ENCODE peak calls at places on chromosomes 5 and 9, in seven cellular contexts. E, G, C, I, L, Y and N are unnamed samples.

GRCh38 chr5:35198096-35198495 is 32.2 kb downstream of the PRLR start:
- DNase-seq in E (peak), G (no peak), C (peak), I (no peak), L (no peak), Y (peak), N (peak)

GRCh38 chr9:125277411-125277810 is 15.8 kb downstream of the GAPVD1 start:
- DNase-seq in E (no peak), G (no peak), C (no peak), I (no peak), L (no peak), Y (no peak), N (no peak)

GRCh38 chr5:96324708-96325107 is 108.3 kb downstream of the PCSK1 start:
- DNase-seq in E (no peak), G (no peak), C (peak), I (peak), L (no peak), Y (no peak), N (peak)

GRCh38 chr9:35729700-35730485 is 2.1 kb downstream of the TLN1 start:
- DNase-seq in E (no peak), G (peak), C (peak), I (peak), L (peak), Y (peak), N (peak)

GRCh38 chr5:126615286-126615685 is 14.5 kb downstream of the PHAX start:
- DNase-seq in E (no peak), G (no peak), C (no peak), I (no peak), L (no peak), Y (no peak), N (no peak)

GRCh38 chr5:624118-624950 is 12.2 kb downstream of the CEP72 start:
- DNase-seq in E (peak), G (no peak), C (no peak), I (no peak), L (no peak), Y (no peak), N (no peak)

GRCh38 chr9:110578575-110578895 is 1.0 kb downstream of the SVEP1 start:
- DNase-seq in E (no peak), G (peak), C (peak), I (no peak), L (no peak), Y (no peak), N (no peak)

GRCh38 chr5:169534939-169535338 is 48.6 kb upstream of the SPDL1 start:
- DNase-seq in E (no peak), G (no peak), C (no peak), I (no peak), L (no peak), Y (no peak), N (no peak)

GRCh38 chr5:14405267-14405666 is 176.3 kb upstream of the OTULINL start:
- DNase-seq in E (no peak), G (peak), C (no peak), I (no peak), L (no peak), Y (no peak), N (no peak)

GRCh38 chr5:159156839-159157238 is 52.5 kb downstream of the RNF145 start:
- DNase-seq in E (no peak), G (peak), C (peak), I (no peak), L (no peak), Y (no peak), N (peak)

DNA sequence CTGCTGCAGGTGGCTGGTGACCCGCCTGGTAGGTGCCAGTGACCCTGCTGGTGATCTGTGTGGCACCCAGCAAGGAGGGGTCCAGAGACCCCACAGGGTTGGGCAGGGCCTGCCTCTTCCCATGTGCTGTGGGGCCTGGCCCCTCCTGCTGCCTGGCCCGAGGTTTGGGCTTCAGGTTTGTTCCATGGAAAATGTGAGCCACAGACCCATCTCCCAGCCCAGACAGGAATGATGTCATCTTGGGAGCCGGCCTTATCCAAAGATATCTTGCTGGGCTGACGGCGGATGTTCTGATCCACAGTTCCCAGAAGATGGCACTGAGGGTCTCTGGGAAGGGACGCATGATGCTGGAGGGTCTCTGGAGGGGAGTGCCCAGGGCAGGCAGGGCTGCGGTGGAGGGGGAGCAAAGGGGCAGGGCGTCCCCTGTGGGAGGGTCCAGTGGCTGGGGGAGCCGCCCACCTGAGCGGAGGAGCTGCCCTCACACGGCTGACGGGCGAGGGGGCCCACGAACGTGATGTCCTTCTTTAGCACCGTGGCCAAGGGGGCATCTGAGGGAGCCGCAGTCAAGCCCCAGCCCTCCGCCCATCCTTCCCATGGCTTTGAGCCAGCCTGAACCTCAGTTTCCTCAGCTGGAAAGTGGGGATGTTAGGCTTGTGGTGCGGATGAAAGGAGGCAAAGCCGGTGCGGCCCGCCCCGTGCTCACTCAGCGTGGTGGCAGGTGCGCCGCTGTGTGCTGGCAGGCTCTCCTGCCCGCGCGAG is 68.1 kb downstream of the COL5A1 start:
- DNase-seq in E (peak), G (no peak), C (no peak), I (no peak), L (peak), Y (no peak), N (peak)
- H3K4me3 ChIP-seq in E (no peak), G (no peak), C (no peak), I (no peak), L (no peak), Y (no peak), N (no peak)

DNA sequence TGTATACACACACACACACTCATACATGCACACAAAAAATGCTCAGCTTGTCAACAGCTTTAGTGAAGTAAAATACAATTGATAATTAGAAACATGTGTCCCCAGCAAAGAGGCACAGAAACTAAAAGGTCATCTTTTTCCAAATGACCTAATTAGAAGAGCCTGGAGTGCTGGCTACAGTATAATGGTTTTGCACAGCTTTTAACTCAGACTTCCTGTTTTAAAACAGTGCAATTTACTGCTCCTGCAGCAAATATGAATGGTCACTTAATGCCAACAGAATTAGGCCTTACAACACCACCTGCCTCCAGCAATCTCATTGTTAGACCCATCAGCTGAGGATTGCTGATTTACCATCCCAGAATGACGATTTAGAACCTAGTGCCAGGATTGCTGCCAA is 239.3 kb downstream of the CETN3 start:
- DNase-seq in E (no peak), G (no peak), C (no peak), I (no peak), L (no peak), Y (no peak), N (no peak)
- H3K4me3 ChIP-seq in E (no peak), G (no peak), C (no peak), I (no peak), L (no peak), Y (no peak), N (no peak)

GRCh38 chr5:167694562-167694961 is 596.9 kb upstream of the WWC1 start:
- DNase-seq in E (no peak), G (peak), C (no peak), I (no peak), L (no peak), Y (no peak), N (no peak)

GRCh38 chr5:167701103-167701502 is 590.3 kb upstream of the WWC1 start:
- DNase-seq in E (no peak), G (no peak), C (no peak), I (no peak), L (no peak), Y (no peak), N (no peak)

GRCh38 chr5:167696558-167697314 is 594.7 kb upstream of the WWC1 start:
- DNase-seq in E (no peak), G (no peak), C (no peak), I (no peak), L (no peak), Y (no peak), N (peak)

GRCh38 chr5:167702014-167702413 is 589.4 kb upstream of the WWC1 start:
- DNase-seq in E (no peak), G (no peak), C (no peak), I (no peak), L (no peak), Y (no peak), N (no peak)

GRCh38 chr5:167699434-167699833 is 592.0 kb upstream of the WWC1 start:
- DNase-seq in E (no peak), G (peak), C (peak), I (peak), L (no peak), Y (no peak), N (peak)
- H3K4me3 ChIP-seq in E (no peak), G (no peak), C (no peak), I (no peak), L (no peak), Y (no peak), N (no peak)

DNA sequence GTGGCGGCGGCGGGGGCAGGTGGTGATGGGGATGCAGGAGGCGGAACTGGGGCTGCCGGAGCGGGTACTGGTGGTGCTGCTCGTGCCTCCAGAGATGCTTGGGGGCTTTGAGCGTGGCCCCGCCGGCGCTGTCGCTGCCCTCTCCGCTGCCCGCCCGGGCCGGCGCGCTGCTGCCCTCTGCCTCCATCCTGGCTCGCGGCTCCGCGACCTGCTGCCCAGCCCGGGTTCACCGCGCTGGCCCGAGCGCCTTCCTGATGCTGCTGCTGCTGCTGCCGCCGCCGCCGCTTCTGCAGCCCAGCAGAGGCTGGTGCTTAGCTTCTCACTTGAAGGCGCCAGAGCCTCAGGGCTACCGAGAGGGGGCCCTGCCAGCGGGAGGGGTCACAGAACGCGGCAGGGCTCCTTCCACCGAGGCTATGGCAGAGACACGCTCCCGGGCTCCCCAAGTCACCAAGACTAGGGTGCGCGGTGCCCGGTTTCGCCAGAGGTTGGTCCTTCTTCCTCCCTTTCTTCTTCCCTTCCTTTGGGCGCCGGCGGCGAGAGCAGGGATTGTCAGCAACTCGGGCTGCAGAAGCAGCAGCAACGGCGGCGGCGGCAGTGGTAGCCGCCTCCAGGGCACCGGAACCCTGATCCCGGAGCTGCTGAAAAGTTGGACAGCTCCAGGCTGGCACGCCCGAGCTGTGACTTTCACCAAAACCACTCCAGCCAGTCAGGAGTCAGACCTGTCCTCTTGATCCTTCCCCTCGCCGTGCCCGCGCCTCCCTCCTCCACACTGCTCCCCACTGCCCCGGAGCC is at the start of gene PDE4D:
- DNase-seq in E (peak), G (peak), C (peak), I (peak), L (no peak), Y (peak), N (peak)
- H3K4me3 ChIP-seq in E (no peak), G (peak), C (no peak), I (no peak), L (no peak), Y (no peak), N (peak)

GRCh38 chr5:45696206-45696836 is at the start of gene HCN1:
- DNase-seq in E (peak), G (peak), C (peak), I (peak), L (peak), Y (peak), N (peak)
- H3K4me3 ChIP-seq in E (no peak), G (peak), C (no peak), I (no peak), L (peak), Y (no peak), N (no peak)

GRCh38 chr9:503881-504852 is 289.5 kb downstream of the DOCK8 start:
- DNase-seq in E (peak), G (peak), C (peak), I (peak), L (peak), Y (peak), N (peak)

GRCh38 chr9:503331-503730 is 288.7 kb downstream of the DOCK8 start:
- DNase-seq in E (no peak), G (no peak), C (no peak), I (no peak), L (no peak), Y (no peak), N (no peak)

GRCh38 chr9:504921-505821 is 290.5 kb downstream of the DOCK8 start:
- DNase-seq in E (peak), G (peak), C (no peak), I (no peak), L (peak), Y (peak), N (peak)
- H3K4me3 ChIP-seq in E (peak), G (peak), C (no peak), I (peak), L (peak), Y (peak), N (peak)

GRCh38 chr5:135031146-135031812 is 2.7 kb downstream of the PITX1 start:
- DNase-seq in E (peak), G (peak), C (peak), I (peak), L (no peak), Y (no peak), N (no peak)

GRCh38 chr5:135031813-135032612 is 2.0 kb downstream of the PITX1 start:
- DNase-seq in E (peak), G (peak), C (peak), I (no peak), L (no peak), Y (no peak), N (no peak)

GRCh38 chr5:135033866-135034185 is 202 bp downstream of the PITX1 start:
- DNase-seq in E (no peak), G (peak), C (no peak), I (no peak), L (no peak), Y (no peak), N (peak)

GRCh38 chr5:135033026-135033861 is 784 bp downstream of the PITX1 start:
- DNase-seq in E (peak), G (peak), C (peak), I (peak), L (no peak), Y (no peak), N (peak)

GRCh38 chr5:135032613-135033025 is 1.4 kb downstream of the PITX1 start:
- DNase-seq in E (no peak), G (no peak), C (no peak), I (no peak), L (no peak), Y (no peak), N (no peak)
- H3K4me3 ChIP-seq in E (peak), G (peak), C (peak), I (peak), L (no peak), Y (no peak), N (peak)

DNA sequence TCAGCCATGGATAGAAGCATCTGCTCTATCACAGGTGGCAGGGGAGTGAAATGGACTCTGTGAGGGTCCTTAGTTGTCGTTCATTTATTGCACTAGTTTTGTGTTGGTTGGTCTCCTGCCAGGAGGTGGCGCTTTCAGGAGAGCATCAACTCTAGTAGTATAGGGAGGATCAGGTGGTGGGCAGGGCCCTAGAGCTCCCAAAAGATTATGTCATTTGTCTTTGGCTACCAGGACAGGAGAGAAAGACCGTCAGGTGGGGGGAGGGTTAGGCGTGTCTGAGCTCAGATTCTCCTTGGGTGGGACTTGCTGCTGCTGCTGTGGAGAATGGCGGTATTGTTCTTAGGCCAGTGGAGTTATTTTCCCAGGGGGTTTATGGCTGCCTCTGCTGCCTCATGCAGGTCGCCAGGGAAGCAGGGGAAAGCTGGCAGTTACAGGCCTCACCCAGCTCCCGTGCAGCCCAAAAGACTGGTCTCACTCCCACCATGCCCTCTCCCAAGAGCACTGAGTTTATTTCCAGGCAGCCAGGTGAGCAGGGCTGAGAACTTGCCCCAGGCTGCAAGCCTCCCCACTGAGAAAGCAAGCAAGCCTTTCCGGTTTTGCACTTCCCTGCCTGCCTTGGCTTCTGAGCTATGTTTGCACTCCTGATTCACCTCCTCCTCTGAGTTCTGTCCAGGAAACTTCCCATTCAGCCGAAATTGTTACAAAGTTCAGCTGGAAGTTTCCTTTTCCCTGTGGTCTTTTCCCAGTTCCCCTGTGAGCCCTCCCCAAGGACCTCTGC is 317.3 kb downstream of the TAF11L14 start:
- DNase-seq in E (no peak), G (peak), C (no peak), I (no peak), L (no peak), Y (no peak), N (no peak)
- H3K4me3 ChIP-seq in E (no peak), G (no peak), C (no peak), I (no peak), L (no peak), Y (no peak), N (no peak)

GRCh38 chr9:128828267-128828666 is 1.3 kb downstream of the SPOUT1 start:
- DNase-seq in E (no peak), G (no peak), C (no peak), I (no peak), L (no peak), Y (no peak), N (no peak)
- H3K4me3 ChIP-seq in E (no peak), G (peak), C (no peak), I (no peak), L (no peak), Y (no peak), N (no peak)

GRCh38 chr5:176793736-176794135 is 16.6 kb upstream of the UNC5A start:
- DNase-seq in E (no peak), G (no peak), C (no peak), I (no peak), L (no peak), Y (no peak), N (no peak)

GRCh38 chr5:176796411-176796810 is 13.9 kb upstream of the UNC5A start:
- DNase-seq in E (no peak), G (no peak), C (no peak), I (no peak), L (no peak), Y (no peak), N (no peak)

GRCh38 chr5:176793343-176793699 is 17.0 kb upstream of the UNC5A start:
- DNase-seq in E (no peak), G (no peak), C (no peak), I (no peak), L (no peak), Y (no peak), N (no peak)

GRCh38 chr5:176792584-176793342 is 17.6 kb upstream of the UNC5A start:
- DNase-seq in E (no peak), G (no peak), C (no peak), I (no peak), L (no peak), Y (no peak), N (no peak)

GRCh38 chr5:176794509-176794908 is 15.8 kb upstream of the UNC5A start:
- DNase-seq in E (no peak), G (no peak), C (no peak), I (no peak), L (no peak), Y (no peak), N (no peak)
- H3K4me3 ChIP-seq in E (no peak), G (no peak), C (no peak), I (no peak), L (no peak), Y (no peak), N (no peak)